ENCODE peak calls at places on chromosomes 16 and 17, in seven cellular contexts. Y, T, D, K, X, R and I are unnamed samples.
A peak's percentile ranks its signal among the peaks of the same experiment; 100 is the strongest.

GRCh38 chr17:6491071-6491700 is 46.9 kb downstream of the PIMREG start:
- DNase-seq in Y (no peak), X (no peak), T (no peak), R (no peak), K (no peak), D (no peak), I (no peak)

GRCh38 chr17:57994436-57994835 is 6.4 kb upstream of the VEZF1 start:
- DNase-seq in K (no peak), T (no peak), Y (no peak), R (no peak), X (no peak), D (no peak), I (no peak)

GRCh38 chr16:87806608-87807546 is 41.1 kb upstream of the KLHDC4 start:
- DNase-seq in R (peak; percentile 16), X (peak; percentile 82), Y (no peak), D (peak; percentile 61), T (no peak), K (peak; percentile 56), I (peak; percentile 79)

GRCh38 chr17:28717578-28718316 is at the start of gene RAB34:
- DNase-seq in T (peak; percentile 90), R (peak; percentile 47), X (peak; percentile 50), D (peak; percentile 92), K (no peak), Y (no peak), I (peak; percentile 52)

GRCh38 chr16:71569621-71570020 is 7.3 kb downstream of the TAT start:
- DNase-seq in T (no peak), K (no peak), X (peak; percentile 38), Y (no peak), R (no peak), D (no peak), I (no peak)

GRCh38 chr16:57624044-57624688 is 4.3 kb upstream of the ADGRG1 start:
- DNase-seq in T (no peak), D (no peak), X (no peak), R (no peak), Y (no peak), K (no peak), I (no peak)

GRCh38 chr16:10957771-10958486 is 13.6 kb downstream of the CLEC16A start:
- DNase-seq in T (no peak), D (no peak), K (no peak), R (no peak), X (no peak), Y (no peak), I (no peak)

GRCh38 chr17:41987642-41988041 is 21.0 kb downstream of the CNP start:
- DNase-seq in R (no peak), T (no peak), X (no peak), Y (no peak), D (no peak), K (no peak), I (no peak)

GRCh38 chr17:56710986-56711385 is 117.5 kb downstream of the NOG start:
- DNase-seq in D (no peak), R (no peak), K (no peak), X (no peak), T (no peak), Y (no peak), I (no peak)

GRCh38 chr16:69133555-69133954 is 1.1 kb downstream of the UTP4 start:
- DNase-seq in R (no peak), X (no peak), Y (no peak), D (no peak), T (no peak), K (no peak), I (no peak)
- H3K27ac ChIP-seq in R (no peak overlapping the region), X (no peak overlapping the region), Y (no peak overlapping the region), D (no peak overlapping the region), T (no peak overlapping the region), K (peak overlapping the region; percentile 88), I (no peak overlapping the region)

DNA sequence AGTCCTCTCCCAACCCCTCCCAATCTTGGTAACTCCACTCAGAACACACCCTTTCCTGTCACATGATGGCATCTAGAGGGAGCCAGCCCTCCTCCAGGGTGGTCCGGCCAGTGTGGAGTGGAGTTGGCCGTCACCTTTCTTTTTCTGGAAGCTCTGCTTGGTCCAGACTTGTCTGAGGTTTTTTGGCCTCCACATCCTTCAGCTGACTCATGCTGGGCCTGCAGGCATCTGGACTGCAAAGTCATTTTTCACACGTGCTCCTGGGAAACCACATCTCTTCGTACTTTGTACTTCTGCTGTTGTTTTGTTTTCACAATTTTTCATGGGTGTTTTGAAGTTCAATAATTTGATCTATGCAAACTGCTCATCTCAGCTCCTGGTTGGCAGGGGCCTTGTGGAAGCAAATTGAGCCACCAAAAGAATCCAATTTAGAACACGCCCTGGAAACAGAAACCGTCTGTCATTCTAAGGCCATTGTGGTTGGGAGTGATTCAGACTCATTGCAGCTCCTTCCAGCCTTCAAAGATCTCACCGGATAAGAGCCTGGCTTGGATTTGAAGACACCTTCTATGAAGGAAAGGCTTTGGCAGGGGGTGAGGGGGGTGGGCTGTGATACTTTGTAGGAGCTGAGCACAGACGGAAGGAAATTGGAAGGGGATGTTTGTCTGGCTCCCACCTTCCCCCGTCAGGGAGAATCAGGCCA is 42.4 kb upstream of the NF1 start:
- DNase-seq in Y (no peak), X (no peak), K (no peak), R (peak; percentile 40), D (no peak), T (peak; percentile 84), I (peak; percentile 19)
- H3K27ac ChIP-seq in Y (no peak overlapping the region), X (no peak overlapping the region), K (no peak overlapping the region), R (peak overlapping the region; percentile 60), D (no peak overlapping the region), T (peak overlapping the region; percentile 41), I (peak overlapping the region; percentile 35)

GRCh38 chr17:73265646-73266640 is 4.3 kb upstream of the CPSF4L start:
- DNase-seq in Y (no peak), X (no peak), R (no peak), T (no peak), K (no peak), D (no peak), I (no peak)

GRCh38 chr17:73269329-73269615 is 7.6 kb upstream of the CPSF4L start:
- DNase-seq in Y (no peak), X (no peak), K (no peak), R (no peak), T (no peak), D (no peak), I (no peak)

GRCh38 chr17:73268582-73269328 is 7.1 kb upstream of the CPSF4L start:
- DNase-seq in X (no peak), K (no peak), T (no peak), Y (no peak), R (no peak), D (no peak), I (no peak)

GRCh38 chr17:73267648-73268537 is 6.2 kb upstream of the CPSF4L start:
- DNase-seq in K (no peak), X (no peak), T (no peak), Y (no peak), R (no peak), D (no peak), I (no peak)

GRCh38 chr17:73266796-73267195 is 5.1 kb upstream of the CPSF4L start:
- DNase-seq in D (no peak), X (no peak), Y (no peak), R (no peak), T (no peak), K (no peak), I (no peak)
- H3K27ac ChIP-seq in D (no peak overlapping the region), X (no peak overlapping the region), Y (no peak overlapping the region), R (no peak overlapping the region), T (no peak overlapping the region), K (no peak overlapping the region), I (no peak overlapping the region)

GRCh38 chr17:74994440-74994839 is 7.0 kb downstream of the CDR2L start:
- DNase-seq in K (no peak), Y (no peak), X (no peak), R (no peak), T (no peak), D (no peak), I (no peak)

GRCh38 chr17:74990581-74991105 is 3.2 kb downstream of the CDR2L start:
- DNase-seq in D (no peak), R (no peak), X (no peak), T (no peak), K (no peak), Y (no peak), I (no peak)

GRCh38 chr17:74987909-74988711 is 678 bp downstream of the CDR2L start:
- DNase-seq in D (peak; percentile 81), K (no peak), R (peak; percentile 53), T (peak; percentile 92), Y (no peak), X (peak; percentile 79), I (peak; percentile 46)

GRCh38 chr17:74995847-74996246 is 8.4 kb downstream of the CDR2L start:
- DNase-seq in X (no peak), R (no peak), T (no peak), D (no peak), K (no peak), Y (no peak), I (no peak)

DNA sequence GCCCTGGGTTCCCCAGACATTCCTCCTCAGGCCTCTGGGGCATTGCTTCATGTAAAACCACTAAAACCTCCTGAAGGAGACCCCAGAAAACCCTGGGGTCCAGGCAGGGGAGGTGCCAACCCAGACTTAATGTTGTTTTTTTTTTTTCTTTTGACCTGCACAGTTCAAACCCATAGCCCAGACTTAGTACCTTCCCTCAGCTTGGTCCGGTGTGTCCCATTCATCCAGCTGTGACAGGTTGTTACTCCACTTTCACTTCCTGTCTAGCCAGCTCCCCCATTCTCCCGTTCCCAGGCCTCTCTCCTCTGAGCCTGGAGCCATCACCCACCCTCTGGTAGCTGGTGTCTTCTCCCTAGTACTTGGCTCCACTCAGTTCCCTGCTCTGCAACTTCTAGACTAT is 4.8 kb downstream of the CDR2L start:
- DNase-seq in X (no peak), R (no peak), Y (no peak), T (no peak), D (no peak), K (no peak), I (no peak)
- H3K27ac ChIP-seq in X (no peak overlapping the region), R (no peak overlapping the region), Y (peak overlapping the region; percentile 2), T (no peak overlapping the region), D (no peak overlapping the region), K (no peak overlapping the region), I (peak overlapping the region; percentile 95)

GRCh38 chr16:3816326-3816725 is 64.2 kb downstream of the CREBBP start:
- DNase-seq in Y (no peak), D (no peak), R (no peak), K (no peak), T (no peak), X (no peak), I (no peak)

GRCh38 chr16:3819175-3819527 is 61.4 kb downstream of the CREBBP start:
- DNase-seq in T (no peak), R (no peak), X (no peak), Y (no peak), D (no peak), K (no peak), I (no peak)

GRCh38 chr16:3822366-3823045 is 58.0 kb downstream of the CREBBP start:
- DNase-seq in R (no peak), X (no peak), K (no peak), T (no peak), Y (no peak), D (no peak), I (no peak)

GRCh38 chr16:3823427-3823826 is 57.1 kb downstream of the CREBBP start:
- DNase-seq in X (no peak), Y (no peak), K (no peak), D (no peak), R (no peak), T (no peak), I (no peak)

GRCh38 chr16:3819741-3820724 is 60.5 kb downstream of the CREBBP start:
- DNase-seq in R (no peak), T (no peak), X (peak; percentile 52), K (peak; percentile 33), D (no peak), Y (no peak), I (no peak)
- H3K27ac ChIP-seq in R (no peak overlapping the region), T (peak overlapping the region; percentile 9), X (no peak overlapping the region), K (no peak overlapping the region), D (no peak overlapping the region), Y (peak overlapping the region; percentile 5), I (no peak overlapping the region)